ENCODE peak calls at places on chromosomes 13 and 19, in nine cellular contexts. J, F, Q, V, Y, M, O, B and L are unnamed samples.

GRCh38 chr19:48329167-48329891 is 4.0 kb downstream of the EMP3 start:
- DNase-seq in J (peak), F (no peak), Q (peak), V (no peak), Y (peak), M (no peak), O (no peak), B (no peak), L (no peak)

GRCh38 chr19:45667620-45668341 is at the start of gene GIPR:
- DNase-seq in J (peak), F (peak), Q (no peak), V (no peak), Y (no peak), M (no peak), O (peak), B (peak), L (peak)

GRCh38 chr13:69857188-69857821 is 250.3 kb upstream of the ATXN8OS start:
- DNase-seq in J (no peak), F (peak), Q (no peak), V (no peak), Y (peak), M (peak), O (no peak), B (no peak), L (no peak)

GRCh38 chr13:114304346-114305034 is 9.8 kb upstream of the CHAMP1 start:
- DNase-seq in J (no peak), F (no peak), Q (no peak), V (no peak), Y (no peak), M (no peak), O (no peak), B (no peak), L (no peak)

GRCh38 chr13:87259479-87260083 is 411.6 kb upstream of the SLITRK5 start:
- DNase-seq in J (no peak), F (no peak), Q (no peak), V (no peak), Y (no peak), M (no peak), O (no peak), B (no peak), L (no peak)

GRCh38 chr13:101140087-101140770 is 276.1 kb downstream of the NALCN start:
- DNase-seq in J (no peak), F (no peak), Q (no peak), V (no peak), Y (no peak), M (no peak), O (no peak), B (no peak), L (no peak)

GRCh38 chr13:47226516-47226915 is 329.7 kb upstream of the HTR2A start:
- DNase-seq in J (no peak), F (no peak), Q (no peak), V (no peak), Y (no peak), M (no peak), O (no peak), B (no peak), L (no peak)

GRCh38 chr19:5337886-5338595 is 2.6 kb downstream of the PTPRS start:
- DNase-seq in J (no peak), F (no peak), Q (no peak), V (no peak), Y (no peak), M (no peak), O (peak), B (no peak), L (no peak)

GRCh38 chr13:108915634-108916497 is 286.5 kb downstream of the MYO16 start:
- DNase-seq in J (peak), F (peak), Q (no peak), V (no peak), Y (peak), M (no peak), O (peak), B (peak), L (peak)

GRCh38 chr13:97223711-97224461 is 1.8 kb downstream of the MBNL2 start:
- DNase-seq in J (no peak), F (peak), Q (no peak), V (no peak), Y (peak), M (no peak), O (peak), B (no peak), L (no peak)

GRCh38 chr13:79406597-79406908 is 498 bp upstream of the RBM26 start:
- DNase-seq in J (no peak), F (no peak), Q (no peak), V (no peak), Y (no peak), M (no peak), O (no peak), B (no peak), L (no peak)